ENCODE peak calls at places on chromosomes 1 and 21, in five cellular contexts. One of them, this sample, is unnamed.

GRCh38 chr1:212545941-212546638 is 62.5 kb upstream of the ATF3 start:
- DNase-seq in caudate nucleus: no peak
- DNase-seq in lung: no peak
- DNase-seq in naive thymus-derived CD4-positive, alpha-beta T cell: no peak
- DNase-seq in substantia nigra: no peak
- DNase-seq in this sample: no peak

GRCh38 chr1:67372136-67372535 is 58.1 kb downstream of the SERBP1 start:
- DNase-seq in lung: no peak
- DNase-seq in caudate nucleus: no peak
- DNase-seq in naive thymus-derived CD4-positive, alpha-beta T cell: no peak
- DNase-seq in substantia nigra: no peak
- DNase-seq in this sample: no peak

GRCh38 chr1:87305096-87305495 is 23.6 kb upstream of the LMO4 start:
- DNase-seq in naive thymus-derived CD4-positive, alpha-beta T cell: no peak
- DNase-seq in lung: no peak
- DNase-seq in caudate nucleus: no peak
- DNase-seq in substantia nigra: no peak
- DNase-seq in this sample: no peak

GRCh38 chr21:41426656-41427311 is 745 bp downstream of the MX1 start:
- DNase-seq in naive thymus-derived CD4-positive, alpha-beta T cell: peak; percentile 34
- DNase-seq in substantia nigra: no peak
- DNase-seq in caudate nucleus: no peak
- DNase-seq in lung: no peak
- DNase-seq in this sample: no peak

GRCh38 chr1:26537951-26538352 is 8.4 kb downstream of the RPS6KA1 start:
- DNase-seq in lung: peak; percentile 61
- DNase-seq in substantia nigra: peak; percentile 59
- DNase-seq in caudate nucleus: peak; percentile 24
- DNase-seq in naive thymus-derived CD4-positive, alpha-beta T cell: no peak
- DNase-seq in this sample: no peak

GRCh38 chr1:107683198-107683657 is 281.8 kb downstream of the VAV3 start:
- DNase-seq in substantia nigra: no peak
- DNase-seq in naive thymus-derived CD4-positive, alpha-beta T cell: no peak
- DNase-seq in lung: no peak
- DNase-seq in caudate nucleus: no peak
- DNase-seq in this sample: no peak

GRCh38 chr21:15005391-15005790 is 59.4 kb downstream of the NRIP1 start:
- DNase-seq in substantia nigra: peak; percentile 8
- DNase-seq in caudate nucleus: no peak
- DNase-seq in lung: no peak
- DNase-seq in naive thymus-derived CD4-positive, alpha-beta T cell: peak; percentile 26
- DNase-seq in this sample: peak; percentile 29

GRCh38 chr21:45255381-45256020 is 32.2 kb downstream of the POFUT2 start:
- DNase-seq in naive thymus-derived CD4-positive, alpha-beta T cell: no peak
- DNase-seq in lung: no peak
- DNase-seq in caudate nucleus: no peak
- DNase-seq in substantia nigra: no peak
- DNase-seq in this sample: no peak

GRCh38 chr1:206898089-206898908 is 1.1 kb downstream of the IL24 start:
- DNase-seq in caudate nucleus: no peak
- DNase-seq in substantia nigra: no peak
- DNase-seq in naive thymus-derived CD4-positive, alpha-beta T cell: no peak
- DNase-seq in lung: no peak
- DNase-seq in this sample: no peak

GRCh38 chr21:33860332-33860879 is 55.2 kb downstream of the ATP5PO start:
- DNase-seq in lung: no peak
- DNase-seq in substantia nigra: no peak
- DNase-seq in caudate nucleus: no peak
- DNase-seq in naive thymus-derived CD4-positive, alpha-beta T cell: no peak
- DNase-seq in this sample: no peak

GRCh38 chr21:45270306-45270821 is 17.3 kb downstream of the POFUT2 start:
- DNase-seq in caudate nucleus: no peak
- DNase-seq in substantia nigra: no peak
- DNase-seq in naive thymus-derived CD4-positive, alpha-beta T cell: no peak
- DNase-seq in lung: no peak
- DNase-seq in this sample: peak; percentile 33

GRCh38 chr1:43421976-43422750 is 31.6 kb downstream of the HYI start:
- DNase-seq in naive thymus-derived CD4-positive, alpha-beta T cell: no peak
- DNase-seq in substantia nigra: no peak
- DNase-seq in lung: no peak
- DNase-seq in caudate nucleus: no peak
- DNase-seq in this sample: no peak

GRCh38 chr1:6278263-6278662 is 17.4 kb upstream of the GPR153 start:
- DNase-seq in naive thymus-derived CD4-positive, alpha-beta T cell: no peak
- DNase-seq in substantia nigra: no peak
- DNase-seq in lung: no peak
- DNase-seq in caudate nucleus: no peak
- DNase-seq in this sample: no peak

GRCh38 chr1:238254935-238255334 is 364.2 kb upstream of the ZP4 start:
- DNase-seq in caudate nucleus: no peak
- DNase-seq in naive thymus-derived CD4-positive, alpha-beta T cell: no peak
- DNase-seq in lung: no peak
- DNase-seq in substantia nigra: no peak
- DNase-seq in this sample: no peak

GRCh38 chr1:38246955-38247952 is 200.7 kb upstream of the POU3F1 start:
- DNase-seq in caudate nucleus: no peak
- DNase-seq in substantia nigra: no peak
- DNase-seq in lung: no peak
- DNase-seq in naive thymus-derived CD4-positive, alpha-beta T cell: no peak
- DNase-seq in this sample: peak; percentile 7

GRCh38 chr1:231040019-231040799 is at the start of gene FAM89A:
- DNase-seq in substantia nigra: peak; percentile 56
- DNase-seq in naive thymus-derived CD4-positive, alpha-beta T cell: peak; percentile 79
- DNase-seq in caudate nucleus: peak; percentile 49
- DNase-seq in lung: no peak
- DNase-seq in this sample: no peak

GRCh38 chr1:62011007-62011406 is 183.6 kb upstream of the L1TD1 start:
- DNase-seq in caudate nucleus: no peak
- DNase-seq in lung: no peak
- DNase-seq in substantia nigra: no peak
- DNase-seq in naive thymus-derived CD4-positive, alpha-beta T cell: no peak
- DNase-seq in this sample: no peak

GRCh38 chr1:156310962-156311361 is 11.9 kb upstream of the VHLL start:
- DNase-seq in substantia nigra: no peak
- DNase-seq in naive thymus-derived CD4-positive, alpha-beta T cell: no peak
- DNase-seq in caudate nucleus: no peak
- DNase-seq in lung: no peak
- DNase-seq in this sample: no peak

GRCh38 chr1:164765557-164765956 is 206.6 kb downstream of the PBX1 start:
- DNase-seq in naive thymus-derived CD4-positive, alpha-beta T cell: no peak
- DNase-seq in substantia nigra: no peak
- DNase-seq in caudate nucleus: no peak
- DNase-seq in lung: no peak
- DNase-seq in this sample: no peak

GRCh38 chr21:38468989-38469388 is 29.3 kb downstream of the ERG start:
- DNase-seq in naive thymus-derived CD4-positive, alpha-beta T cell: no peak
- DNase-seq in lung: no peak
- DNase-seq in caudate nucleus: no peak
- DNase-seq in substantia nigra: no peak
- DNase-seq in this sample: no peak

GRCh38 chr1:232629250-232630046 is 485 bp downstream of the SIPA1L2 start:
- DNase-seq in caudate nucleus: peak; percentile 38
- DNase-seq in substantia nigra: peak; percentile 30
- DNase-seq in lung: peak; percentile 39
- DNase-seq in naive thymus-derived CD4-positive, alpha-beta T cell: peak; percentile 24
- DNase-seq in this sample: peak; percentile 45

GRCh38 chr1:24855474-24855873 is 74.6 kb downstream of the RUNX3 start:
- DNase-seq in naive thymus-derived CD4-positive, alpha-beta T cell: no peak
- DNase-seq in lung: no peak
- DNase-seq in substantia nigra: no peak
- DNase-seq in caudate nucleus: no peak
- DNase-seq in this sample: no peak

GRCh38 chr1:24847995-24848857 is 81.8 kb downstream of the RUNX3 start:
- DNase-seq in naive thymus-derived CD4-positive, alpha-beta T cell: peak; percentile 91
- DNase-seq in lung: peak; percentile 89
- DNase-seq in substantia nigra: peak; percentile 88
- DNase-seq in caudate nucleus: peak; percentile 80
- DNase-seq in this sample: peak; percentile 91

GRCh38 chr1:24850353-24850905 is 79.6 kb downstream of the RUNX3 start:
- DNase-seq in lung: no peak
- DNase-seq in naive thymus-derived CD4-positive, alpha-beta T cell: no peak
- DNase-seq in caudate nucleus: no peak
- DNase-seq in substantia nigra: no peak
- DNase-seq in this sample: no peak

GRCh38 chr1:24853656-24854055 is 76.4 kb downstream of the RUNX3 start:
- DNase-seq in naive thymus-derived CD4-positive, alpha-beta T cell: no peak
- DNase-seq in substantia nigra: no peak
- DNase-seq in caudate nucleus: no peak
- DNase-seq in lung: no peak
- DNase-seq in this sample: no peak

GRCh38 chr1:24849653-24850295 is 80.3 kb downstream of the RUNX3 start:
- DNase-seq in lung: no peak
- DNase-seq in naive thymus-derived CD4-positive, alpha-beta T cell: no peak
- DNase-seq in caudate nucleus: no peak
- DNase-seq in substantia nigra: no peak
- DNase-seq in this sample: no peak
- H3K27ac ChIP-seq in lung: no peak overlapping the region
- H3K27ac ChIP-seq in naive thymus-derived CD4-positive, alpha-beta T cell: no peak overlapping the region
- H3K27ac ChIP-seq in caudate nucleus: no peak overlapping the region
- H3K27ac ChIP-seq in substantia nigra: no peak overlapping the region
- H3K27ac ChIP-seq in this sample: no peak overlapping the region

DNA sequence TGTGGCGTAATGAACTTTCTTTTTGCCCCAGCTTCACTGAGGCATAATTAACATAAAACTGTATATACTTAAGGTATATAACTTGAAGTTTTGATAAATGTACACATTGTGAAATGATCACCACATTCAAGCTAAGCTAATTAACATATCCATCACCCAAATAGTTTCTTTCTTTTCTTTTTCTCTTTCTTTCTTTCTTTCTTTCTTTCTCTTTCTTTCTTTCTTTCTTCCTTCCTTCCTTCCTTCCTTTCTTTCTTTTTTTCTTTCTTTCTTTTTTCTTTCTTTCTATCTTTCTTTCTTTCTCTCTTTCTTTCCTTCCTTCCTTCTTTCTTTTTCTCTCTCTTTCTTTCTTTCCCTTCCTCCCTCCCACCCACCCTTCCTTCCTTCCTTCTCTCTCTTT is 62.5 kb downstream of the XCL1 start:
- DNase-seq in caudate nucleus: no peak
- DNase-seq in substantia nigra: no peak
- DNase-seq in naive thymus-derived CD4-positive, alpha-beta T cell: no peak
- DNase-seq in lung: no peak
- DNase-seq in this sample: no peak
- H3K27ac ChIP-seq in caudate nucleus: no peak overlapping the region
- H3K27ac ChIP-seq in substantia nigra: no peak overlapping the region
- H3K27ac ChIP-seq in naive thymus-derived CD4-positive, alpha-beta T cell: no peak overlapping the region
- H3K27ac ChIP-seq in lung: no peak overlapping the region
- H3K27ac ChIP-seq in this sample: no peak overlapping the region

GRCh38 chr1:89930579-89930978 is 64.3 kb upstream of the ZNF326 start:
- DNase-seq in caudate nucleus: no peak
- DNase-seq in lung: no peak
- DNase-seq in substantia nigra: no peak
- DNase-seq in naive thymus-derived CD4-positive, alpha-beta T cell: no peak
- DNase-seq in this sample: no peak

GRCh38 chr1:89929467-89930063 is 65.3 kb upstream of the ZNF326 start:
- DNase-seq in caudate nucleus: no peak
- DNase-seq in substantia nigra: no peak
- DNase-seq in naive thymus-derived CD4-positive, alpha-beta T cell: no peak
- DNase-seq in lung: no peak
- DNase-seq in this sample: no peak

GRCh38 chr1:89927478-89927877 is 67.4 kb upstream of the ZNF326 start:
- DNase-seq in lung: no peak
- DNase-seq in naive thymus-derived CD4-positive, alpha-beta T cell: no peak
- DNase-seq in caudate nucleus: no peak
- DNase-seq in substantia nigra: no peak
- DNase-seq in this sample: no peak

GRCh38 chr1:89927037-89927436 is 67.9 kb upstream of the ZNF326 start:
- DNase-seq in substantia nigra: no peak
- DNase-seq in naive thymus-derived CD4-positive, alpha-beta T cell: no peak
- DNase-seq in lung: no peak
- DNase-seq in caudate nucleus: no peak
- DNase-seq in this sample: no peak

DNA sequence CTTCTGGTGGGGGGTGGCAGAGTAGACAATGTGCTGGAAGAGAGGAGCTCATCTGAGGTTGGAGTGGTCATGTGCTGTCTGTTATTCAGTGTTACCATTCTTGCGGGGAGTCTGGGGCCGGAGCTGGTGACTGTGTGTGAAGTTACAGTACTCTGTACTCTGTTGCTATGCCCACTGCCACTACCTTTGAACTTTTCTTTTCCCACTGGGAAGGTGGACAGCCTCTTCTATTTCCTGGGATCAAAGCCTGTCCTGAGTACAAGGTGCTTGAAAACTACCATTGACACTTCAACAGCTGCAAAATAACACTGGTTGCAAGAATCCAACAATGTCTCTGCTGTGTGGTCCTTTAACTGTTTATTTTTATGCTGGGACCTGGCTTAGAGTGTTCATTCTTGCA is 66.4 kb upstream of the ZNF326 start:
- DNase-seq in substantia nigra: no peak
- DNase-seq in naive thymus-derived CD4-positive, alpha-beta T cell: no peak
- DNase-seq in caudate nucleus: no peak
- DNase-seq in lung: no peak
- DNase-seq in this sample: no peak
- H3K27ac ChIP-seq in substantia nigra: peak overlapping the region; percentile 36
- H3K27ac ChIP-seq in naive thymus-derived CD4-positive, alpha-beta T cell: no peak overlapping the region
- H3K27ac ChIP-seq in caudate nucleus: no peak overlapping the region
- H3K27ac ChIP-seq in lung: no peak overlapping the region
- H3K27ac ChIP-seq in this sample: no peak overlapping the region

GRCh38 chr1:14600405-14601150 is 2.1 kb downstream of the KAZN start:
- DNase-seq in caudate nucleus: no peak
- DNase-seq in naive thymus-derived CD4-positive, alpha-beta T cell: no peak
- DNase-seq in substantia nigra: no peak
- DNase-seq in lung: no peak
- DNase-seq in this sample: no peak

GRCh38 chr1:14598498-14599172 is at the start of gene KAZN:
- DNase-seq in substantia nigra: peak; percentile 22
- DNase-seq in caudate nucleus: peak; percentile 22
- DNase-seq in lung: no peak
- DNase-seq in naive thymus-derived CD4-positive, alpha-beta T cell: no peak
- DNase-seq in this sample: no peak

GRCh38 chr1:14598007-14598497 is 433 bp upstream of the KAZN start:
- DNase-seq in caudate nucleus: no peak
- DNase-seq in naive thymus-derived CD4-positive, alpha-beta T cell: no peak
- DNase-seq in lung: no peak
- DNase-seq in substantia nigra: no peak
- DNase-seq in this sample: no peak

GRCh38 chr1:14599787-14600186 is 1.3 kb downstream of the KAZN start:
- DNase-seq in substantia nigra: no peak
- DNase-seq in lung: no peak
- DNase-seq in naive thymus-derived CD4-positive, alpha-beta T cell: no peak
- DNase-seq in caudate nucleus: no peak
- DNase-seq in this sample: no peak

DNA sequence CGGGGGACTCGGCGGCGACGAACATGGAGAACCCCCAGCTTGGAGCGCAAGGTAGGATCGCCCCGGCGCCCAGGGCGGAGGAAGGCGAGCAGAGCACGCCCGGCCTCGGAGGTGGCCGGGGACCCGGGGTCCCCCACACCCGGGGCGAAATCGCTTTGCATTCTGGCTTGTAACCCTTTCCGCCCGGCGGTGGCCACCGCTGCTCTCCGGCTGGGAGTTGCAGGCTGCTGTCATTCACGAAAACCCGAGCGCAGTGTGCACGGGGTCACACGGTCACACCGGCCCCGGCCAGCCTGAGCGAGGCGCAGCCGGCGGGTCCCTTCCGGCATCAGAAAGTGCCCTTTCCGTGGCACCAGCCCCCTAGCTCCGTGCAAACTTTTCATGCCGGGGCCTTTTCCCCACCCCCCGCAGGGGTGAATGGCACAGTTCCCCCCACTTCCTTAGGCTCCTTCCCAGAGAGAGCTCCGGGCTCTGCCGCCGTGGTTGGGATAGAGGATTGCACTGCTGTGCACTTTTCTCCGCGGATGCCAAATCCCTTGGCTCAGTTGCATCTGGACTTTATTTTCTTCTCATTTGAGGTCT is 779 bp downstream of the KAZN start:
- DNase-seq in lung: no peak
- DNase-seq in caudate nucleus: peak; percentile 13
- DNase-seq in substantia nigra: no peak
- DNase-seq in naive thymus-derived CD4-positive, alpha-beta T cell: no peak
- DNase-seq in this sample: no peak
- H3K27ac ChIP-seq in lung: no peak overlapping the region
- H3K27ac ChIP-seq in caudate nucleus: no peak overlapping the region
- H3K27ac ChIP-seq in substantia nigra: peak overlapping the region; percentile 7
- H3K27ac ChIP-seq in naive thymus-derived CD4-positive, alpha-beta T cell: no peak overlapping the region
- H3K27ac ChIP-seq in this sample: no peak overlapping the region